ENCODE peak calls at places on chromosome 7, in five cellular contexts. X, O, M, F and S are unnamed samples. For H4K20me1, the result is how much of the 10 kb centered on the place peaks cover.

GRCh38 chr7:51019231-51019844 is 236.6 kb upstream of the GRB10 start:
- DNase-seq in X (no peak), O (no peak), M (no peak), F (no peak), S (no peak)

GRCh38 chr7:91789558-91789957 is 90.9 kb downstream of the MTERF1 start:
- DNase-seq in X (no peak), O (no peak), M (no peak), F (no peak), S (no peak)

GRCh38 chr7:128188396-128189230 is 52.5 kb upstream of the LEP start:
- DNase-seq in X (no peak), O (no peak), M (no peak), F (no peak), S (no peak)

GRCh38 chr7:6291531-6291930 is 19.1 kb upstream of the CYTH3 start:
- DNase-seq in X (no peak), O (no peak), M (no peak), F (no peak), S (no peak)

GRCh38 chr7:130242198-130243014 is 24.3 kb upstream of the CPA2 start:
- DNase-seq in X (no peak), O (peak), M (peak), F (peak), S (peak)

GRCh38 chr7:30750574-30751256 is 1.2 kb upstream of the INMT start:
- DNase-seq in X (no peak), O (no peak), M (no peak), F (no peak), S (no peak)

GRCh38 chr7:39536926-39537325 is 29.3 kb upstream of the YAE1 start:
- DNase-seq in X (no peak), O (no peak), M (no peak), F (no peak), S (no peak)

GRCh38 chr7:133871757-133872156 is 255.4 kb upstream of the LRGUK start:
- DNase-seq in X (no peak), O (no peak), M (peak), F (no peak), S (no peak)

GRCh38 chr7:151631968-151632749 is 112.5 kb upstream of the RHEB start:
- DNase-seq in X (peak), O (peak), M (peak), F (peak), S (no peak)

GRCh38 chr7:128383781-128384180 is 22.3 kb upstream of the PRRT4 start:
- DNase-seq in X (no peak), O (no peak), M (no peak), F (no peak), S (no peak)

GRCh38 chr7:51315393-51316261 is 982 bp downstream of the COBL start:
- DNase-seq in X (no peak), O (no peak), M (peak), F (no peak), S (peak)

GRCh38 chr7:42152353-42153205 is 84.4 kb downstream of the GLI3 start:
- DNase-seq in X (no peak), O (no peak), M (no peak), F (no peak), S (no peak)

GRCh38 chr7:95066736-95067530 is 159.5 kb downstream of the PPP1R9A start:
- DNase-seq in X (no peak), O (no peak), M (peak), F (no peak), S (no peak)

GRCh38 chr7:139854803-139855497 is 25.9 kb downstream of the TBXAS1 start:
- DNase-seq in X (no peak), O (no peak), M (no peak), F (no peak), S (no peak)

GRCh38 chr7:129790136-129790535 is 162.6 kb downstream of the UBE2H start:
- DNase-seq in X (no peak), O (no peak), M (no peak), F (no peak), S (no peak)

GRCh38 chr7:139727151-139727705 is 50.6 kb downstream of the HIPK2 start:
- DNase-seq in X (no peak), O (no peak), M (no peak), F (no peak), S (no peak)

GRCh38 chr7:36777062-36777461 is 52.8 kb upstream of the AOAH start:
- DNase-seq in X (no peak), O (no peak), M (no peak), F (no peak), S (no peak)

GRCh38 chr7:74454059-74454947 is 597 bp downstream of the GTF2IRD1 start:
- DNase-seq in X (no peak), O (peak), M (no peak), F (no peak), S (no peak)

DNA sequence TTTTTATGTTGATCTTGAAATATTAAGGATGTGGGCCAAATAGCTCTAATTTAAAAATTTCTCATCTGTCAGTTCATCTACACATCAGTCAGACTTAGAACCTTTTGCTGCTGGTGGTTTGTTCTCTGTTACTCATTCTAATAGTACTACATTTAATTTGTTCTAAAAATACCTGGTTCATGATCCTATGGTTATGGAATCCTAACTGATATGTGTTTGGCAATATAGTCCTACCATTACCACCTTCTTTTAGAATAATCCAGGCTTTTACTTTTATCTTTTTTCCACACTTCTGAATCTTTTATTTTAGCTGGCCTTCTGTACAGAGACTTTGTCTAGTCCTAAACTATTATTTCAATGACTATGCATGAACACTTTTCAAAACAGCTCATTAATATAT is 116.9 kb downstream of the SVOPL start:
- DNase-seq in X (no peak), O (no peak), M (no peak), F (no peak), S (no peak)
- TF ChIP-seq SP1 in X (no peak), O (no peak), M (no peak), F (no peak), S (no peak)

GRCh38 chr7:5218564-5219360 is 28.7 kb downstream of the WIPI2 start:
- DNase-seq in X (no peak), O (no peak), M (no peak), F (peak), S (no peak)
- H3K27ac ChIP-seq in X (no peak), O (no peak), M (no peak), F (peak), S (no peak)

GRCh38 chr7:27200761-27201230 is 905 bp upstream of the HOXA13 start:
- DNase-seq in X (no peak), O (no peak), M (no peak), F (no peak), S (no peak)
- H4K20me1 ChIP-seq in X (under half), O (under half), M (under half), F (under half), S (under half)

GRCh38 chr7:137829337-137829992 is 17.3 kb downstream of the DGKI start:
- DNase-seq in X (no peak), O (no peak), M (no peak), F (no peak), S (no peak)

GRCh38 chr7:137820677-137821420 is 25.9 kb downstream of the DGKI start:
- DNase-seq in X (no peak), O (no peak), M (no peak), F (no peak), S (no peak)

GRCh38 chr7:137828456-137828855 is 18.3 kb downstream of the DGKI start:
- DNase-seq in X (no peak), O (no peak), M (no peak), F (no peak), S (no peak)

GRCh38 chr7:137820156-137820555 is 26.6 kb downstream of the DGKI start:
- DNase-seq in X (no peak), O (no peak), M (no peak), F (no peak), S (no peak)

DNA sequence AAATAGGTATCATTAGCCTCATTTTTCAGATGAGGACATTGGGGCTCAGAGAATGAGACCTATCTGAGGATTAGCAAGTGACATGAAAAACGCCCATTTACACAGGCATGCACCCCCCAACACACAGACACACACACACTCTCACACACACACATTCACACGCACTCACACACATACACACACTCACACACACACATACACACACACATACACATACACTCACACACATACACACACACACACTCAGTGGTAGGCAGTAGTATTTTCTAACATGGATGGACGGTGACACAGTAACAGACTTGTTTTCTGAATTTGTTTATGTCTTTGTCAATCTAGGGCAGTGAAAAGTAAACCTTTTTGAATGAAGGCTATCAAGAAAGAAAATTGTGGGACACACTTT is 21.3 kb downstream of the DGKI start:
- DNase-seq in X (no peak), O (no peak), M (no peak), F (no peak), S (no peak)
- TF ChIP-seq SP1 in X (no peak), O (no peak), M (no peak), F (no peak), S (no peak)